ENCODE peak calls at places on chromosomes 4 and X, in ten cellular contexts. Q is AG08396; I is GM06990; B is CD4-positive, alpha-beta memory T cell; E is stimulated activated CD4-positive, alpha-beta T cell treated with anti-CD3 and anti-CD28 coated beads, Interleukin-4, amount 100 ng/mL, for 1 hour; L is cerebellar cortex; U is progenitor cell of endocrine pancreas; Y is ELR; S is astrocyte of the spinal cord; J is OCI-M1. O is an unnamed sample.

GRCh38 chrX:125940985-125941384 is 225.1 kb downstream of the DCAF12L2 start:
- DNase-seq in Q (no peak), I (no peak), B (no peak), E (no peak), L (no peak), U (no peak), Y (no peak), S (no peak), J (peak), O (no peak)

GRCh38 chr4:185998791-185999190 is 70.2 kb upstream of the TLR3 start:
- DNase-seq in Q (no peak), I (no peak), B (no peak), E (no peak), L (no peak), U (no peak), Y (no peak), S (peak), J (no peak), O (no peak)

GRCh38 chrX:56802921-56803848 is 74.1 kb downstream of the NBDY start:
- DNase-seq in Q (peak), I (peak), B (peak), E (peak), L (peak), U (peak), Y (no peak), S (peak), J (peak), O (no peak)

GRCh38 chrX:117998171-117998570 is 118.4 kb downstream of the KLHL13 start:
- DNase-seq in Q (no peak), I (no peak), B (no peak), E (no peak), L (no peak), U (no peak), Y (no peak), S (no peak), J (no peak), O (no peak)

GRCh38 chrX:723781-724180 is 93.2 kb downstream of the SHOX start:
- DNase-seq in Q (no peak), I (no peak), B (peak), E (no peak), L (no peak), U (no peak), Y (peak), S (no peak), J (no peak), O (no peak)

GRCh38 chr4:88609387-88609786 is 17.1 kb downstream of the HERC3 start:
- DNase-seq in Q (no peak), I (no peak), B (no peak), E (no peak), L (no peak), U (no peak), Y (peak), S (no peak), J (no peak), O (no peak)

GRCh38 chrX:15619053-15619772 is 18.5 kb upstream of the ACE2 start:
- DNase-seq in Q (no peak), I (no peak), B (no peak), E (no peak), L (no peak), U (no peak), Y (peak), S (peak), J (no peak), O (no peak)

GRCh38 chrX:132704769-132705168 is 215.9 kb upstream of the MBNL3 start:
- DNase-seq in Q (no peak), I (no peak), B (no peak), E (no peak), L (no peak), U (no peak), Y (no peak), S (no peak), J (no peak), O (no peak)

GRCh38 chrX:146224442-146224841 is 406.8 kb downstream of the SLITRK2 start:
- DNase-seq in Q (no peak), I (no peak), B (no peak), E (no peak), L (no peak), U (no peak), Y (no peak), S (no peak), J (peak), O (no peak)

GRCh38 chrX:111375747-111376146 is 36.2 kb downstream of the DCX start:
- DNase-seq in Q (no peak), I (no peak), B (no peak), E (no peak), L (no peak), U (no peak), Y (no peak), S (peak), J (no peak), O (no peak)

GRCh38 chr4:136203199-136203598 is 1329.1 kb downstream of the PCDH18 start:
- DNase-seq in Q (no peak), I (no peak), B (no peak), E (no peak), L (no peak), U (no peak), Y (no peak), S (no peak), J (no peak), O (no peak)

GRCh38 chr4:92406488-92406887 is 102.7 kb downstream of the GRID2 start:
- DNase-seq in Q (no peak), I (no peak), B (no peak), E (no peak), L (no peak), U (no peak), Y (no peak), S (no peak), J (no peak), O (no peak)

GRCh38 chr4:110609044-110609750 is 13.7 kb downstream of the PITX2 start:
- DNase-seq in Q (no peak), I (no peak), B (no peak), E (no peak), L (no peak), U (no peak), Y (no peak), S (no peak), J (peak), O (no peak)

GRCh38 chr4:94757192-94758140 is at the start of gene BMPR1B:
- DNase-seq in Q (peak), I (no peak), B (no peak), E (no peak), L (no peak), U (peak), Y (peak), S (peak), J (no peak), O (no peak)

GRCh38 chr4:19508442-19508841 is 743.3 kb upstream of the SLIT2 start:
- DNase-seq in Q (no peak), I (no peak), B (no peak), E (no peak), L (no peak), U (no peak), Y (peak), S (no peak), J (no peak), O (no peak)

GRCh38 chrX:63657821-63658220 is 127.2 kb downstream of the ARHGEF9 start:
- DNase-seq in Q (peak), I (no peak), B (no peak), E (no peak), L (no peak), U (no peak), Y (peak), S (peak), J (no peak), O (no peak)

GRCh38 chrX:155768036-155768769 is 112.9 kb upstream of the VAMP7 start:
- DNase-seq in Q (no peak), I (no peak), B (no peak), E (no peak), L (peak), U (no peak), Y (peak), S (peak), J (no peak), O (no peak)

GRCh38 chr4:2095236-2096072 is 36.3 kb downstream of the NAT8L start:
- DNase-seq in Q (no peak), I (no peak), B (no peak), E (no peak), L (no peak), U (no peak), Y (peak), S (peak), J (no peak), O (no peak)

GRCh38 chr4:10926025-10926424 is 241.5 kb upstream of the CLNK start:
- DNase-seq in Q (no peak), I (no peak), B (no peak), E (no peak), L (peak), U (no peak), Y (peak), S (peak), J (no peak), O (no peak)

GRCh38 chrX:81121513-81122363 is 80.0 kb downstream of the HMGN5 start:
- DNase-seq in Q (peak), I (peak), B (peak), E (peak), L (peak), U (peak), Y (peak), S (peak), J (peak), O (peak)

GRCh38 chr4:176841730-176842129 is 49.0 kb upstream of the VEGFC start:
- DNase-seq in Q (no peak), I (no peak), B (no peak), E (no peak), L (no peak), U (no peak), Y (peak), S (peak), J (no peak), O (no peak)

GRCh38 chr4:77014256-77014655 is 61.5 kb downstream of the CCNI start:
- DNase-seq in Q (no peak), I (no peak), B (no peak), E (no peak), L (no peak), U (no peak), Y (peak), S (no peak), J (no peak), O (no peak)

GRCh38 chr4:40844261-40844660 is 94.5 kb downstream of the NSUN7 start:
- DNase-seq in Q (no peak), I (no peak), B (no peak), E (no peak), L (no peak), U (no peak), Y (no peak), S (no peak), J (no peak), O (no peak)

GRCh38 chr4:8217871-8218270 is 18.8 kb downstream of the SH3TC1 start:
- DNase-seq in Q (no peak), I (no peak), B (no peak), E (no peak), L (no peak), U (no peak), Y (no peak), S (no peak), J (no peak), O (no peak)

GRCh38 chr4:56468097-56468422 is 643 bp downstream of the SRP72 start:
- DNase-seq in Q (no peak), I (no peak), B (no peak), E (peak), L (peak), U (no peak), Y (peak), S (no peak), J (no peak), O (peak)

GRCh38 chrX:66632473-66632872 is 6.4 kb downstream of the EDA2R start:
- DNase-seq in Q (no peak), I (no peak), B (no peak), E (no peak), L (no peak), U (no peak), Y (peak), S (no peak), J (no peak), O (no peak)

GRCh38 chr4:53804719-53805118 is 213.4 kb upstream of the LNX1 start:
- DNase-seq in Q (no peak), I (peak), B (no peak), E (peak), L (peak), U (no peak), Y (peak), S (no peak), J (peak), O (peak)

GRCh38 chrX:37926700-37927099 is 79.3 kb upstream of the DYNLT3 start:
- DNase-seq in Q (peak), I (no peak), B (peak), E (no peak), L (peak), U (no peak), Y (peak), S (peak), J (peak), O (peak)

GRCh38 chr4:175109933-175110332 is 191.8 kb downstream of the ADAM29 start:
- DNase-seq in Q (no peak), I (no peak), B (no peak), E (no peak), L (no peak), U (no peak), Y (no peak), S (no peak), J (peak), O (no peak)

GRCh38 chr4:34633216-34633615 is 1611.1 kb downstream of the ARAP2 start:
- DNase-seq in Q (no peak), I (no peak), B (no peak), E (no peak), L (no peak), U (no peak), Y (no peak), S (peak), J (no peak), O (no peak)

GRCh38 chr4:154559141-154559841 is 3.5 kb upstream of the FGB start:
- DNase-seq in Q (peak), I (peak), B (no peak), E (no peak), L (peak), U (no peak), Y (peak), S (peak), J (peak), O (peak)

GRCh38 chr4:139558235-139559094 is 2.4 kb upstream of the SETD7 start:
- DNase-seq in Q (no peak), I (no peak), B (no peak), E (no peak), L (no peak), U (no peak), Y (no peak), S (no peak), J (peak), O (no peak)

GRCh38 chr4:184417802-184418511 is 56.4 kb downstream of the IRF2 start:
- DNase-seq in Q (peak), I (peak), B (no peak), E (no peak), L (peak), U (no peak), Y (peak), S (peak), J (peak), O (no peak)

GRCh38 chrX:100864967-100865366 is 9.2 kb downstream of the NOX1 start:
- DNase-seq in Q (peak), I (no peak), B (no peak), E (no peak), L (peak), U (no peak), Y (peak), S (peak), J (peak), O (no peak)

GRCh38 chr4:149347139-149347538 is 468.5 kb downstream of the IQCM start:
- DNase-seq in Q (no peak), I (no peak), B (no peak), E (no peak), L (no peak), U (no peak), Y (peak), S (no peak), J (no peak), O (no peak)

GRCh38 chrX:78513996-78514745 is 145.0 kb downstream of the RTL3 start:
- DNase-seq in Q (no peak), I (no peak), B (no peak), E (no peak), L (no peak), U (no peak), Y (no peak), S (no peak), J (no peak), O (no peak)

GRCh38 chrX:72045552-72046277 is 86.0 kb downstream of the RTL5 start:
- DNase-seq in Q (no peak), I (no peak), B (no peak), E (no peak), L (peak), U (no peak), Y (no peak), S (peak), J (no peak), O (no peak)